ENCODE peak calls at places on chromosomes 13 and 19, in six cellular contexts. U is choroid plexus epithelial cell; G is CD8-positive, alpha-beta T cell; C is GM12864; N is IMR-90; P is neural crest cell. A is an unnamed sample.

GRCh38 chr19:11652492-11652891 is 55.2 kb downstream of the ZNF627 start:
- DNase-seq in U (no peak), G (no peak), C (no peak), N (no peak), P (no peak), A (no peak)

GRCh38 chr13:86282450-86282849 is 483.2 kb upstream of the SLITRK6 start:
- DNase-seq in U (peak; percentile 23), G (no peak), C (no peak), N (no peak), P (no peak), A (no peak)

GRCh38 chr13:52010890-52011689 is at the start of gene ATP7B:
- DNase-seq in U (no peak), G (peak; percentile 3), C (no peak), N (no peak), P (no peak), A (peak; percentile 43)

GRCh38 chr19:12784871-12785430 is 6.3 kb upstream of the JUNB start:
- DNase-seq in U (peak; percentile 39), G (no peak), C (no peak), N (peak; percentile 26), P (no peak), A (no peak)

GRCh38 chr19:800360-801029 is 3.2 kb downstream of the PTBP1 start:
- DNase-seq in U (peak; percentile 70), G (no peak), C (no peak), N (no peak), P (no peak), A (no peak)

GRCh38 chr19:40739871-40740703 is 10.2 kb downstream of the ACTMAP start:
- DNase-seq in U (no peak), G (no peak), C (no peak), N (no peak), P (no peak), A (no peak)

GRCh38 chr19:53158119-53158656 is 665 bp downstream of the ZNF347 start:
- DNase-seq in U (peak; percentile 27), G (peak; percentile 4), C (peak; percentile 7), N (peak; percentile 15), P (peak; percentile 23), A (peak; percentile 42)

GRCh38 chr19:1276620-1277007 is 1.3 kb downstream of the FAM174C start:
- DNase-seq in U (no peak), G (no peak), C (no peak), N (no peak), P (no peak), A (no peak)

GRCh38 chr19:4557971-4558941 is 1.2 kb downstream of the SEMA6B start:
- DNase-seq in U (no peak), G (peak; percentile 16), C (no peak), N (no peak), P (peak; percentile 70), A (peak; percentile 72)

GRCh38 chr19:56917998-56918397 is 77.5 kb upstream of the PEG3 start:
- DNase-seq in U (no peak), G (no peak), C (no peak), N (no peak), P (no peak), A (no peak)

GRCh38 chr19:6459356-6460098 is at the start of gene SLC25A23:
- DNase-seq in U (peak; percentile 79), G (peak; percentile 40), C (peak; percentile 33), N (peak; percentile 64), P (peak; percentile 68), A (peak; percentile 77)

GRCh38 chr19:54168174-54168917 is 4.6 kb downstream of the TMC4 start:
- DNase-seq in U (peak; percentile 89), G (peak; percentile 90), C (peak; percentile 26), N (peak; percentile 73), P (peak; percentile 99), A (peak; percentile 96)

GRCh38 chr13:32175307-32175706 is 139.9 kb downstream of the ZAR1L start:
- DNase-seq in U (no peak), G (no peak), C (no peak), N (no peak), P (no peak), A (no peak)

GRCh38 chr19:33094504-33095067 is 13.6 kb downstream of the GPATCH1 start:
- DNase-seq in U (no peak), G (no peak), C (no peak), N (no peak), P (no peak), A (no peak)

GRCh38 chr19:13600802-13601201 is 94.5 kb upstream of the CACNA1A start:
- DNase-seq in U (no peak), G (no peak), C (no peak), N (no peak), P (no peak), A (no peak)

GRCh38 chr13:83773961-83774360 is 108.3 kb downstream of the SLITRK1 start:
- DNase-seq in U (peak; percentile 61), G (no peak), C (no peak), N (peak; percentile 17), P (no peak), A (no peak)

GRCh38 chr19:54660306-54660705 is 2.5 kb upstream of the LILRB4 start:
- DNase-seq in U (no peak), G (no peak), C (no peak), N (no peak), P (no peak), A (no peak)

GRCh38 chr19:13633109-13633508 is 126.8 kb upstream of the CACNA1A start:
- DNase-seq in U (peak; percentile 48), G (no peak), C (no peak), N (peak; percentile 79), P (no peak), A (no peak)

GRCh38 chr13:20714161-20714560 is 10.7 kb downstream of the IL17D start:
- DNase-seq in U (peak; percentile 22), G (no peak), C (no peak), N (no peak), P (no peak), A (no peak)

GRCh38 chr19:19528721-19529490 is at the start of gene YJEFN3:
- DNase-seq in U (peak; percentile 70), G (no peak), C (no peak), N (peak; percentile 19), P (no peak), A (no peak)

GRCh38 chr19:19531951-19532805 is 3.5 kb downstream of the YJEFN3 start:
- DNase-seq in U (peak; percentile 67), G (peak; percentile 85), C (no peak), N (peak; percentile 44), P (peak; percentile 86), A (peak; percentile 88)

GRCh38 chr19:19529783-19530422 is 1.2 kb downstream of the YJEFN3 start:
- DNase-seq in U (no peak), G (no peak), C (no peak), N (no peak), P (no peak), A (no peak)

GRCh38 chr19:19530889-19531288 is 2.2 kb downstream of the YJEFN3 start:
- DNase-seq in U (no peak), G (no peak), C (no peak), N (no peak), P (no peak), A (no peak)

DNA sequence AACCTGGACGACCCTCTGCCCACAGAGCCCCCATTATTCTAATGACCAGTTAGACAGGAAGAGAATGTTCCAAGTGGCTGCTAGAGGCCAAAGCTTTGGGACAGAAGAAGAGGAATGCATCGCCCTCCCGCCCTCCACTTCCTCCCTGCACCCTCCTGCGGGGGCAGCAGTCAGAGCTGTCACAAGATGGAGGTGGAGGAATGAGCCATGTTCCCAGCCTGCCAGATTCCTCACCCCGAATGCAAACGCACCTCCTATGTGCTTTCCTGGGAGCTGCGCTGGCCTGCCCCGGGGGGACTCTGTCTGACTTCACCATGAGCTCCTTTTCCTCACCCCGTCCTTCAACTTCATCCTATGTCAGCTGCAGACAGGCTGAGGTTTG is 1.7 kb downstream of the YJEFN3 start:
- DNase-seq in U (peak; percentile 48), G (no peak), C (no peak), N (peak; percentile 36), P (no peak), A (no peak)
- TF ChIP-seq CTCF in U (peak; percentile 14), G (no peak), C (peak; percentile 10), N (no peak), P (no peak), A (no peak)

DNA sequence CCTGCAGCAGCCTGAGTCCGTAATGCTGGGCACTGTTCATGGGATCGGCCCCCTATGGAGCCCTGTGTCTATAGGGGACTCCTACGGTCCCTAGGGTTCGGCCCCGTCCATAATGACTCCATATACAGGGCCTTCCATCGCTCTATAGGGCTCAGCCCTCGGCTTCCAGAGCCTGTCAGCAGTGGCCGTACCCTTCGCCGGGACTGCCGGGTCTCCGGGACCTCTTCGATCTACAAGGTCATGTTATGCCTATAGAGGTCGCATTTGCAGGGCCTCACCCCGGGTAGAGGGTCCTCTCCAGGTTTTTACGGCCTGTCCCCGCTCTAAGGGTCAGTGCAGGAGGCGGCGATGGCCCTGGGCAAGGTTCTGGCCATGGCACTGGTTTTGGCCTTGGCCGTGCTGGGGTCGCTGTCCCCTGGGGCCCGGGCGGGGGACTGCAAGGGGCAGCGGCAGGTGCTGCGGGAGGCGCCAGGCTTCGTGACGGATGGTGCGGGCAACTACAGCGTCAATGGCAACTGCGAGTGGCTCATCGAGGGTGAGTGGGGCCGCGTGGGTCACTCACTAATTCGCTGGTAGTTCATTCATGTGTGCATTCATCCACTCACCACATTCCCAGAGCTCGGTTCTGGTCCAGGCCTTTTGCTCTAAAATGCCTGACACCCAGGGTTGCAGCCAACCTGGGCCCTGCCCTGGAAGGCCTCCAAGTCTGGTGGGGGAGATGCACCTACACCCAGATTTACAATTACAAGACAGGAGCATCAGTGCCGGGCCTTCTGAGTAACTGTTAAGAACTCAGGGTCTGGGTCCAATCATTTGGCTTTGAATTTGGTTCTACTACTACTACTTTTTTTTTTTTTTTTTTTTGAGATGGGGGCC is 699 bp downstream of the MEGF8 start:
- DNase-seq in U (no peak), G (peak; percentile 24), C (no peak), N (no peak), P (peak; percentile 12), A (peak; percentile 39)
- TF ChIP-seq CTCF in U (peak; percentile 17), G (no peak), C (peak; percentile 44), N (no peak), P (peak; percentile 24), A (no peak)

GRCh38 chr19:31772915-31773314 is 423.7 kb upstream of the TSHZ3 start:
- DNase-seq in U (no peak), G (no peak), C (no peak), N (no peak), P (no peak), A (no peak)

GRCh38 chr19:31770220-31770619 is 421.0 kb upstream of the TSHZ3 start:
- DNase-seq in U (no peak), G (no peak), C (no peak), N (no peak), P (no peak), A (no peak)
- TF ChIP-seq CTCF in U (no peak), G (no peak), C (no peak), N (no peak), P (no peak), A (no peak)

DNA sequence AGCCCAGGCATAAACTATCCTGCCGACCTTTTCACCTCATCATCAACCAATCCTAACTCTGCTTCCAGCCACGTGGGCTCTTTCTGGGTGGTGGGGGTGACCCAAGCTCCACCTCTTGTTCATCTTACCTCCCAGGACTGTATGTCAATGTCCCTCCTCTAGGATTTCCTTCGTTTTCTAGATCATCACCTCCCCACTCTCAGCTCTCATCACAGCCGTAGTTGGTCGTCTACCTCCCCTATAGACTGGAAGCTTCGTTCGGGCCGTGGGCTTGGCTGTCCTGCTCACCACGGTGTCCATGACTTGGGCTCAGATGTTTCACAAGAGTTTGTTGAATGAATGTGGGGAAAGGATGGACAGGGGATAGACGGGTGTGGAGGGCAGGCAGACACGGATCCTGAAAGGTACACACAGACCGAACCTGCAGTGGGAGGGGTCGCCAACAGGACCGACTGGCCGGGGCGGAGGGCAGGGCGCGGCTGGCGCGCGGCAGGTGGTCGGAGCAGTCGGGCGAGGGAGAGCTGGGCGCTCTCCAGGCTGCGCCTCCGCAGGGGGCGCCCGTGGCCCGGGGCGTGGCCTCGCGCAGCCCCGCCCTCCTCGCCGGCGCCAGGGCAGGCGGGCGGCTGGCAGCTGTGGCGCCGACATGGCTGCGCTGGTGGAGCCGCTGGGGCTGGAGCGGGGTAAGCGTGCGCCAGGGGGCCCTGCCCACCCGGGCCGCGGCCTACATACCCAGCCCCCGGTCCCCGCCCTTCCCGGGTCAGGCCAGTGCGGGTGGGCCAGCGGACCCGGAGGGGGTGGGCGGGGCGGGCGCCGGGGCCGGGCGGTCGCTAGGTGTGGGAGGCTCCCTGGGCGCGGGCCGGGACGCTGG is at the start of gene LIN7B:
- DNase-seq in U (peak; percentile 54), G (peak; percentile 57), C (no peak), N (peak; percentile 54), P (peak; percentile 69), A (peak; percentile 87)
- TF ChIP-seq CTCF in U (peak; percentile 3), G (peak; percentile 67), C (peak; percentile 65), N (peak; percentile 67), P (peak; percentile 54), A (no peak)